ENCODE peak calls at places on chromosomes 6 and 20, in five cellular contexts. One of them, this sample, is unnamed.
A peak's percentile ranks its signal among the peaks of the same experiment; 100 is the strongest.

GRCh38 chr20:55160022-55160421 is 684.6 kb downstream of the DOK5 start:
- DNase-seq in breast epithelium: no peak
- DNase-seq in left ventricle myocardium inferior: no peak
- DNase-seq in upper lobe of right lung: no peak
- DNase-seq in K562: no peak
- DNase-seq in this sample: no peak

GRCh38 chr20:52954849-52955248 is 17.3 kb upstream of the TSHZ2 start:
- DNase-seq in left ventricle myocardium inferior: no peak
- DNase-seq in breast epithelium: no peak
- DNase-seq in K562: no peak
- DNase-seq in upper lobe of right lung: no peak
- DNase-seq in this sample: no peak

GRCh38 chr20:24406761-24407550 is 62.5 kb upstream of the SYNDIG1 start:
- DNase-seq in upper lobe of right lung: no peak
- DNase-seq in breast epithelium: no peak
- DNase-seq in left ventricle myocardium inferior: no peak
- DNase-seq in K562: no peak
- DNase-seq in this sample: no peak

GRCh38 chr20:25272223-25273000 is 24.5 kb downstream of the PYGB start:
- DNase-seq in upper lobe of right lung: peak; percentile 36
- DNase-seq in breast epithelium: no peak
- DNase-seq in K562: no peak
- DNase-seq in left ventricle myocardium inferior: peak; percentile 7
- DNase-seq in this sample: no peak

GRCh38 chr20:23609486-23610109 is 3.9 kb upstream of the CST9 start:
- DNase-seq in breast epithelium: no peak
- DNase-seq in left ventricle myocardium inferior: no peak
- DNase-seq in K562: no peak
- DNase-seq in upper lobe of right lung: no peak
- DNase-seq in this sample: no peak

GRCh38 chr6:31336872-31337496 is 20.0 kb downstream of the HLA-B start:
- DNase-seq in left ventricle myocardium inferior: no peak
- DNase-seq in breast epithelium: no peak
- DNase-seq in upper lobe of right lung: no peak
- DNase-seq in K562: no peak
- DNase-seq in this sample: no peak

GRCh38 chr20:2578430-2579192 is 42.2 kb downstream of the TMC2 start:
- DNase-seq in left ventricle myocardium inferior: no peak
- DNase-seq in K562: peak; percentile 21
- DNase-seq in upper lobe of right lung: no peak
- DNase-seq in breast epithelium: no peak
- DNase-seq in this sample: no peak

GRCh38 chr6:132659082-132659481 is at the start of gene TAAR1:
- DNase-seq in breast epithelium: no peak
- DNase-seq in K562: no peak
- DNase-seq in upper lobe of right lung: no peak
- DNase-seq in left ventricle myocardium inferior: no peak
- DNase-seq in this sample: no peak

GRCh38 chr6:44051516-44051915 is 75.7 kb downstream of the MRPL14 start:
- DNase-seq in left ventricle myocardium inferior: no peak
- DNase-seq in upper lobe of right lung: no peak
- DNase-seq in breast epithelium: no peak
- DNase-seq in K562: no peak
- DNase-seq in this sample: no peak

GRCh38 chr20:41003143-41003932 is 25.3 kb upstream of the TOP1 start:
- DNase-seq in left ventricle myocardium inferior: peak; percentile 49
- DNase-seq in breast epithelium: peak; percentile 60
- DNase-seq in K562: peak; percentile 61
- DNase-seq in upper lobe of right lung: peak; percentile 75
- DNase-seq in this sample: no peak

GRCh38 chr6:71537717-71538116 is 249.1 kb downstream of the OGFRL1 start:
- DNase-seq in breast epithelium: no peak
- DNase-seq in K562: no peak
- DNase-seq in left ventricle myocardium inferior: no peak
- DNase-seq in upper lobe of right lung: no peak
- DNase-seq in this sample: no peak

GRCh38 chr20:48759631-48760245 is 68.1 kb downstream of the PREX1 start:
- DNase-seq in left ventricle myocardium inferior: no peak
- DNase-seq in K562: no peak
- DNase-seq in breast epithelium: no peak
- DNase-seq in upper lobe of right lung: no peak
- DNase-seq in this sample: no peak

GRCh38 chr6:24391208-24391607 is 11.5 kb upstream of the MRS2 start:
- DNase-seq in breast epithelium: no peak
- DNase-seq in upper lobe of right lung: no peak
- DNase-seq in K562: no peak
- DNase-seq in left ventricle myocardium inferior: no peak
- DNase-seq in this sample: no peak

GRCh38 chr6:39553811-39554802 is 171.1 kb downstream of the KIF6 start:
- DNase-seq in left ventricle myocardium inferior: no peak
- DNase-seq in upper lobe of right lung: no peak
- DNase-seq in K562: no peak
- DNase-seq in breast epithelium: no peak
- DNase-seq in this sample: no peak

GRCh38 chr6:161486326-161486725 is 212.5 kb upstream of the AGPAT4 start:
- DNase-seq in K562: no peak
- DNase-seq in upper lobe of right lung: no peak
- DNase-seq in left ventricle myocardium inferior: no peak
- DNase-seq in breast epithelium: no peak
- DNase-seq in this sample: no peak

GRCh38 chr20:46787986-46788762 is 78.7 kb downstream of the SLC2A10 start:
- DNase-seq in K562: no peak
- DNase-seq in breast epithelium: no peak
- DNase-seq in left ventricle myocardium inferior: no peak
- DNase-seq in upper lobe of right lung: no peak
- DNase-seq in this sample: no peak

GRCh38 chr6:149032599-149033405 is 284.7 kb upstream of the TAB2 start:
- DNase-seq in breast epithelium: no peak
- DNase-seq in upper lobe of right lung: no peak
- DNase-seq in K562: no peak
- DNase-seq in left ventricle myocardium inferior: no peak
- DNase-seq in this sample: no peak

GRCh38 chr20:50883856-50884255 is 47.4 kb downstream of the ADNP start:
- DNase-seq in breast epithelium: no peak
- DNase-seq in upper lobe of right lung: no peak
- DNase-seq in left ventricle myocardium inferior: no peak
- DNase-seq in K562: no peak
- DNase-seq in this sample: no peak

GRCh38 chr6:99364026-99364425 is 14.6 kb upstream of the FAXC start:
- DNase-seq in upper lobe of right lung: no peak
- DNase-seq in left ventricle myocardium inferior: no peak
- DNase-seq in breast epithelium: no peak
- DNase-seq in K562: no peak
- DNase-seq in this sample: no peak

GRCh38 chr6:10268111-10268510 is 146.8 kb downstream of the TFAP2A start:
- DNase-seq in breast epithelium: no peak
- DNase-seq in K562: no peak
- DNase-seq in left ventricle myocardium inferior: no peak
- DNase-seq in upper lobe of right lung: no peak
- DNase-seq in this sample: peak; percentile 33

GRCh38 chr6:1825277-1825676 is 215.6 kb downstream of the FOXC1 start:
- DNase-seq in K562: no peak
- DNase-seq in left ventricle myocardium inferior: no peak
- DNase-seq in breast epithelium: no peak
- DNase-seq in upper lobe of right lung: no peak
- DNase-seq in this sample: no peak

GRCh38 chr6:144343736-144344428 is 58.7 kb downstream of the UTRN start:
- DNase-seq in left ventricle myocardium inferior: no peak
- DNase-seq in K562: no peak
- DNase-seq in upper lobe of right lung: no peak
- DNase-seq in breast epithelium: no peak
- DNase-seq in this sample: no peak

GRCh38 chr20:53718622-53719021 is 125.0 kb upstream of the ZNF217 start:
- DNase-seq in left ventricle myocardium inferior: no peak
- DNase-seq in breast epithelium: no peak
- DNase-seq in upper lobe of right lung: peak; percentile 13
- DNase-seq in K562: no peak
- DNase-seq in this sample: no peak

GRCh38 chr6:153790881-153791473 is 248.1 kb upstream of the OPRM1 start:
- DNase-seq in K562: no peak
- DNase-seq in left ventricle myocardium inferior: no peak
- DNase-seq in breast epithelium: no peak
- DNase-seq in upper lobe of right lung: no peak
- DNase-seq in this sample: peak; percentile 29

GRCh38 chr20:34491932-34492509 is 24.2 kb upstream of the DYNLRB1 start:
- DNase-seq in upper lobe of right lung: no peak
- DNase-seq in left ventricle myocardium inferior: no peak
- DNase-seq in K562: no peak
- DNase-seq in breast epithelium: no peak
- DNase-seq in this sample: no peak

GRCh38 chr6:251920-252319 is 40.4 kb upstream of the DUSP22 start:
- DNase-seq in upper lobe of right lung: no peak
- DNase-seq in K562: no peak
- DNase-seq in breast epithelium: no peak
- DNase-seq in left ventricle myocardium inferior: no peak
- DNase-seq in this sample: no peak

GRCh38 chr6:144931172-144932035 is 646.3 kb downstream of the UTRN start:
- DNase-seq in left ventricle myocardium inferior: no peak
- DNase-seq in breast epithelium: no peak
- DNase-seq in upper lobe of right lung: no peak
- DNase-seq in K562: no peak
- DNase-seq in this sample: no peak

GRCh38 chr6:35028781-35029180 is 112.4 kb downstream of the TCP11 start:
- DNase-seq in breast epithelium: no peak
- DNase-seq in left ventricle myocardium inferior: no peak
- DNase-seq in upper lobe of right lung: no peak
- DNase-seq in K562: no peak
- DNase-seq in this sample: no peak

GRCh38 chr6:35033683-35034082 is 107.5 kb downstream of the TCP11 start:
- DNase-seq in left ventricle myocardium inferior: no peak
- DNase-seq in upper lobe of right lung: no peak
- DNase-seq in breast epithelium: no peak
- DNase-seq in K562: no peak
- DNase-seq in this sample: no peak

GRCh38 chr6:35034411-35035171 is 106.5 kb downstream of the TCP11 start:
- DNase-seq in breast epithelium: no peak
- DNase-seq in K562: no peak
- DNase-seq in left ventricle myocardium inferior: peak; percentile 71
- DNase-seq in upper lobe of right lung: peak; percentile 89
- DNase-seq in this sample: no peak

GRCh38 chr6:35035481-35036030 is 105.6 kb downstream of the TCP11 start:
- DNase-seq in breast epithelium: no peak
- DNase-seq in left ventricle myocardium inferior: no peak
- DNase-seq in upper lobe of right lung: no peak
- DNase-seq in K562: no peak
- DNase-seq in this sample: no peak

GRCh38 chr6:35031611-35032529 is 109.3 kb downstream of the TCP11 start:
- DNase-seq in upper lobe of right lung: no peak
- DNase-seq in breast epithelium: no peak
- DNase-seq in K562: no peak
- DNase-seq in left ventricle myocardium inferior: no peak
- DNase-seq in this sample: no peak
- H3K4me1 ChIP-seq in upper lobe of right lung: peaks cover 47% of the 10 kb centered on the region
- H3K4me1 ChIP-seq in breast epithelium: peaks cover 4% of the 10 kb centered on the region
- H3K4me1 ChIP-seq in K562: no peaks in the 10 kb centered on the region
- H3K4me1 ChIP-seq in left ventricle myocardium inferior: peaks cover 100% of the 10 kb centered on the region
- H3K4me1 ChIP-seq in this sample: peaks cover 10% of the 10 kb centered on the region

GRCh38 chr6:23175391-23175790 is 606.0 kb downstream of the HDGFL1 start:
- DNase-seq in breast epithelium: no peak
- DNase-seq in K562: no peak
- DNase-seq in upper lobe of right lung: no peak
- DNase-seq in left ventricle myocardium inferior: no peak
- DNase-seq in this sample: no peak
- H3K4me3 ChIP-seq in breast epithelium: no peak overlapping the region
- H3K4me3 ChIP-seq in K562: no peak overlapping the region
- H3K4me3 ChIP-seq in upper lobe of right lung: no peak overlapping the region
- H3K4me3 ChIP-seq in left ventricle myocardium inferior: no peak overlapping the region
- H3K4me3 ChIP-seq in this sample: no peak overlapping the region

DNA sequence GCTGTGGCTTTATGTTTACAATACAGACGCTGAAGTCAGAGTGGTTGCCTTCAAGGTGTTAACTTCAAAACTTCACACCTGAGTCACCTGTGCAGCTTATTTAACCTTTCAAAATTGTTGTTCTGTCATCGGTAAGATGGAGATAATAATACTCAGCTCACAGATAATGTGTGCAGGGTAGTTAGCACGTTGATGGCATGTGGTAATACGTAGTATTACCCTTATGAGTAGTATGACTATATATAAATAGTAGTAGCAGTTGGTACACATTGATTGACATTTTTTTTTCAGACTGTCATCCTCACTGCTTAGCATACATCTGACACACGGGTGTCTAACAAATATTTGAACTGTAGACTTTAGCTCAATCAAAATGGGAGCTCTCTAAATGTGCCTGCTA is 11.0 kb upstream of the MROH8 start:
- DNase-seq in K562: no peak
- DNase-seq in upper lobe of right lung: no peak
- DNase-seq in breast epithelium: no peak
- DNase-seq in left ventricle myocardium inferior: no peak
- DNase-seq in this sample: no peak
- H3K4me1 ChIP-seq in K562: no peaks in the 10 kb centered on the region
- H3K4me1 ChIP-seq in upper lobe of right lung: peaks cover 33% of the 10 kb centered on the region
- H3K4me1 ChIP-seq in breast epithelium: no peaks in the 10 kb centered on the region
- H3K4me1 ChIP-seq in left ventricle myocardium inferior: peaks cover 53% of the 10 kb centered on the region
- H3K4me1 ChIP-seq in this sample: peaks cover 2% of the 10 kb centered on the region

GRCh38 chr6:90611996-90612690 is 25.3 kb upstream of the MAP3K7 start:
- DNase-seq in left ventricle myocardium inferior: no peak
- DNase-seq in upper lobe of right lung: no peak
- DNase-seq in breast epithelium: no peak
- DNase-seq in K562: no peak
- DNase-seq in this sample: no peak

GRCh38 chr6:90611543-90611864 is 24.6 kb upstream of the MAP3K7 start:
- DNase-seq in upper lobe of right lung: no peak
- DNase-seq in breast epithelium: no peak
- DNase-seq in left ventricle myocardium inferior: no peak
- DNase-seq in K562: no peak
- DNase-seq in this sample: no peak

GRCh38 chr6:90605749-90606344 is 19.0 kb upstream of the MAP3K7 start:
- DNase-seq in breast epithelium: no peak
- DNase-seq in K562: no peak
- DNase-seq in upper lobe of right lung: no peak
- DNase-seq in left ventricle myocardium inferior: no peak
- DNase-seq in this sample: no peak

GRCh38 chr6:90610671-90611542 is 24.0 kb upstream of the MAP3K7 start:
- DNase-seq in left ventricle myocardium inferior: peak; percentile 45
- DNase-seq in breast epithelium: no peak
- DNase-seq in upper lobe of right lung: peak; percentile 67
- DNase-seq in K562: peak; percentile 27
- DNase-seq in this sample: no peak

GRCh38 chr6:90610291-90610670 is 23.4 kb upstream of the MAP3K7 start:
- DNase-seq in left ventricle myocardium inferior: no peak
- DNase-seq in breast epithelium: no peak
- DNase-seq in upper lobe of right lung: no peak
- DNase-seq in K562: no peak
- DNase-seq in this sample: no peak
- H3K4me3 ChIP-seq in left ventricle myocardium inferior: peak overlapping the region; percentile 79
- H3K4me3 ChIP-seq in breast epithelium: peak overlapping the region; percentile 71
- H3K4me3 ChIP-seq in upper lobe of right lung: peak overlapping the region; percentile 49
- H3K4me3 ChIP-seq in K562: no peak overlapping the region
- H3K4me3 ChIP-seq in this sample: peak overlapping the region; percentile 41

GRCh38 chr6:41640436-41640835 is 2.2 kb downstream of the MDFI start:
- DNase-seq in K562: no peak
- DNase-seq in breast epithelium: no peak
- DNase-seq in upper lobe of right lung: no peak
- DNase-seq in left ventricle myocardium inferior: no peak
- DNase-seq in this sample: no peak
- H3K4me1 ChIP-seq in K562: no peaks in the 10 kb centered on the region
- H3K4me1 ChIP-seq in breast epithelium: no peaks in the 10 kb centered on the region
- H3K4me1 ChIP-seq in upper lobe of right lung: peaks cover 27% of the 10 kb centered on the region
- H3K4me1 ChIP-seq in left ventricle myocardium inferior: peaks cover 28% of the 10 kb centered on the region
- H3K4me1 ChIP-seq in this sample: peaks cover 15% of the 10 kb centered on the region

GRCh38 chr20:57672164-57672563 is 37.7 kb downstream of the PMEPA1 start:
- DNase-seq in upper lobe of right lung: peak; percentile 84
- DNase-seq in breast epithelium: no peak
- DNase-seq in K562: no peak
- DNase-seq in left ventricle myocardium inferior: peak; percentile 74
- DNase-seq in this sample: no peak
- H3K4me3 ChIP-seq in upper lobe of right lung: peak overlapping the region; percentile 8
- H3K4me3 ChIP-seq in breast epithelium: peak overlapping the region; percentile 19
- H3K4me3 ChIP-seq in K562: no peak overlapping the region
- H3K4me3 ChIP-seq in left ventricle myocardium inferior: peak overlapping the region; percentile 42
- H3K4me3 ChIP-seq in this sample: no peak overlapping the region

This sample was measured in iPS DF 6.9.